ENCODE peak calls at places on chromosomes 3 and 15, in four cellular contexts. G is K562, M is GM12878, W is HepG2. S is an unnamed sample.
A peak's percentile ranks its signal among the peaks of the same experiment; 100 is the strongest.

GRCh38 chr3:35675206-35675605 is 35.9 kb downstream of the ARPP21 start:
- DNase-seq in G (no peak), W (no peak), M (no peak), S (no peak)

GRCh38 chr15:95874625-95875024 is 455.9 kb upstream of the NR2F2 start:
- DNase-seq in M (no peak), W (no peak), G (no peak), S (no peak)

GRCh38 chr3:108590443-108590842 is 921 bp downstream of the DZIP3 start:
- DNase-seq in G (no peak), W (peak; percentile 1), M (no peak), S (no peak)

GRCh38 chr3:8145661-8146060 is 356.0 kb upstream of the LMCD1 start:
- DNase-seq in W (no peak), G (no peak), M (no peak), S (no peak)

GRCh38 chr15:92653836-92654524 is 1.6 kb downstream of the FAM174B start:
- DNase-seq in M (no peak), G (no peak), W (peak; percentile 10), S (no peak)

GRCh38 chr3:46905191-46905560 is 27.7 kb downstream of the PTH1R start:
- DNase-seq in M (no peak), G (no peak), W (no peak), S (no peak)

GRCh38 chr3:49636883-49637609 is 37.1 kb upstream of the APEH start:
- DNase-seq in W (no peak), G (no peak), M (no peak), S (no peak)

GRCh38 chr3:120418866-120419490 is 31.8 kb downstream of the FSTL1 start:
- DNase-seq in W (peak; percentile 76), M (no peak), G (no peak), S (peak; percentile 49)

GRCh38 chr3:30428251-30428650 is 178.2 kb upstream of the TGFBR2 start:
- DNase-seq in W (no peak), G (no peak), M (no peak), S (no peak)

GRCh38 chr3:9809239-9809614 is 835 bp upstream of the TTLL3 start:
- DNase-seq in G (no peak), W (no peak), M (no peak), S (no peak)

GRCh38 chr3:43895573-43895972 is 204.8 kb downstream of the ABHD5 start:
- DNase-seq in W (no peak), M (no peak), G (no peak), S (no peak)

GRCh38 chr15:43285609-43286037 is 18.9 kb upstream of the TGM5 start:
- DNase-seq in M (peak; percentile 42), W (peak; percentile 71), G (peak; percentile 70), S (peak; percentile 36)

GRCh38 chr3:41216993-41217392 is 17.7 kb downstream of the CTNNB1 start:
- DNase-seq in M (no peak), W (no peak), G (no peak), S (no peak)

GRCh38 chr3:60557122-60557521 is 694.1 kb downstream of the FHIT start:
- DNase-seq in M (no peak), W (no peak), G (no peak), S (no peak)

GRCh38 chr15:33720952-33721351 is 247.3 kb upstream of the CHRM5 start:
- DNase-seq in G (no peak), W (no peak), M (no peak), S (no peak)

GRCh38 chr15:72785452-72786243 is 2.1 kb upstream of the ADPGK start:
- DNase-seq in M (no peak), W (no peak), G (no peak), S (no peak)

GRCh38 chr15:89364341-89364740 is 29.7 kb upstream of the POLG start:
- DNase-seq in M (no peak), G (no peak), W (no peak), S (no peak)

GRCh38 chr15:88274534-88275460 is 18.3 kb upstream of the NTRK3 start:
- DNase-seq in G (peak; percentile 83), M (no peak), W (peak; percentile 7), S (peak; percentile 87)

GRCh38 chr15:40061212-40061901 is 22.4 kb upstream of the SRP14 start:
- DNase-seq in G (no peak), M (peak; percentile 73), W (no peak), S (no peak)

GRCh38 chr3:86792316-86792715 is 198.6 kb downstream of the VGLL3 start:
- DNase-seq in M (no peak), G (no peak), W (no peak), S (no peak)

GRCh38 chr3:66499881-66500574 is 794 bp downstream of the LRIG1 start:
- DNase-seq in M (no peak), G (peak; percentile 3), W (no peak), S (peak; percentile 33)

GRCh38 chr3:76039431-76039830 is 254.1 kb upstream of the ZNF717 start:
- DNase-seq in G (no peak), M (no peak), W (no peak), S (no peak)

GRCh38 chr3:113966172-113966571 is 18.4 kb downstream of the ZDHHC23 start:
- DNase-seq in G (no peak), W (no peak), M (no peak), S (no peak)

GRCh38 chr3:102599819-102600576 is 165.2 kb downstream of the ZPLD1 start:
- DNase-seq in G (no peak), M (no peak), W (no peak), S (no peak)

GRCh38 chr3:101065962-101066361 is 72.7 kb upstream of the ABI3BP start:
- DNase-seq in M (no peak), G (no peak), W (peak; percentile 4), S (no peak)

GRCh38 chr3:48068886-48069285 is 52.7 kb upstream of the MAP4 start:
- DNase-seq in W (no peak), M (no peak), G (no peak), S (no peak)

GRCh38 chr3:195613468-195614069 is 29.8 kb upstream of the APOD start:
- DNase-seq in G (no peak), M (no peak), W (no peak), S (no peak)

GRCh38 chr3:117790256-117790987 is 1080.8 kb downstream of the TUSC7 start:
- DNase-seq in G (no peak), M (no peak), W (no peak), S (no peak)

GRCh38 chr3:105199217-105199616 is 167.5 kb upstream of the ALCAM start:
- DNase-seq in W (no peak), G (no peak), M (no peak), S (no peak)

GRCh38 chr15:99475754-99476412 is 89.9 kb upstream of the MEF2A start:
- DNase-seq in M (no peak), W (no peak), G (no peak), S (no peak)

GRCh38 chr15:86082619-86083377 is 3.1 kb downstream of the AGBL1 start:
- DNase-seq in G (no peak), W (no peak), M (no peak), S (no peak)

GRCh38 chr3:188158731-188159355 is 4.9 kb downstream of the LPP start:
- DNase-seq in G (no peak), W (no peak), M (no peak), S (no peak)

GRCh38 chr3:13148126-13148525 is 74.9 kb upstream of the IQSEC1 start:
- DNase-seq in W (no peak), M (no peak), G (no peak), S (peak; percentile 3)

GRCh38 chr3:98657429-98657828 is 64.0 kb upstream of the CPOX start:
- DNase-seq in G (no peak), M (no peak), W (no peak), S (peak; percentile 76)

GRCh38 chr3:16897254-16897926 is 12.6 kb downstream of the PLCL2 start:
- DNase-seq in W (no peak), G (no peak), M (peak; percentile 52), S (no peak)

GRCh38 chr3:20316238-20316637 is 130.2 kb upstream of the SGO1 start:
- DNase-seq in G (no peak), M (no peak), W (no peak), S (no peak)

GRCh38 chr3:37987315-37987697 is 3.3 kb upstream of the VILL start:
- DNase-seq in M (no peak), W (no peak), G (peak; percentile 52), S (no peak)
- TF ChIP-seq CBFB in M (no peak), W (no peak), G (no peak), S (no peak)

GRCh38 chr15:65032823-65033537 is 3.5 kb upstream of the MTFMT start:
- DNase-seq in M (no peak), G (peak; percentile 48), W (peak; percentile 95), S (peak; percentile 83)
- TF ChIP-seq CBFB in M (no peak), G (no peak), W (no peak), S (no peak)

DNA sequence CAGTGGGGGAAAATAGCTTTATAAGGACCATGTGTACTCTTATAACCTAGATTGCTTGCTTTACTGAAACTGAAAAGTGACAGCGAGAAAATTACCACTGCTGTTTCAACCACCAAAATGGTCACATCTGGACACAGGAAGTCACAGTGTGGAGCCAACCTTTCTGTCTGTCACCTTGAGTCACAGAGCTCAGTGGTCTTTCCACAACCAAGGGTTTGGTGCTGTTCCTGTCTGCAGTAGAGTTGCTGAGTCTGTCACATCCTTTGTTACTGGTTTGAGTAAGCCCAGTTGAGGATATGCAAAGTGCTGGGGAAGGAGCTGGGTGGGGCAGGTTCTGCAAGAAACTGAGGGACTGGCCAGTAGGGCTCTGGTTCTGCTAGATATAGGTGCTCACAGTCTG is 139.1 kb upstream of the EIF1B start:
- DNase-seq in W (no peak), G (no peak), M (peak; percentile 66), S (no peak)
- TF ChIP-seq CBFB in W (no peak), G (no peak), M (no peak), S (no peak)

GRCh38 chr3:123385981-123386380 is 62.9 kb downstream of the ADCY5 start:
- DNase-seq in G (no peak), W (no peak), M (no peak), S (no peak)
- TF ChIP-seq CBFB in G (no peak), W (no peak), M (no peak), S (no peak)

GRCh38 chr15:49185473-49185872 is 15.4 kb downstream of the GALK2 start:
- DNase-seq in M (no peak), G (no peak), W (no peak), S (no peak)
- TF ChIP-seq CBFB in M (no peak), G (no peak), W (no peak), S (no peak)